ENCODE peak calls at places on chromosomes 16 and 17, in eight cellular contexts. Z is tibial nerve, R is PC-3, F is heart right ventricle, O is lower lobe of right lung, Q is spleen, T is body of pancreas, U is left ventricle myocardium inferior. X is an unnamed sample. For H3K4me1, the result is how much of the 10 kb centered on the place peaks cover.

GRCh38 chr16:595094-595528 is 5.2 kb downstream of the RAB40C start:
- DNase-seq in Z (no peak), R (no peak), F (no peak), O (no peak), Q (no peak), T (no peak), U (no peak), X (no peak)

GRCh38 chr17:34369571-34369970 is 6.5 kb upstream of the CCL1 start:
- DNase-seq in Z (no peak), R (no peak), F (no peak), O (no peak), Q (no peak), T (no peak), U (no peak), X (no peak)

GRCh38 chr16:87725596-87726235 is 40.1 kb downstream of the KLHDC4 start:
- DNase-seq in Z (no peak), R (no peak), F (no peak), O (peak), Q (no peak), T (no peak), U (no peak), X (peak)

GRCh38 chr16:86019446-86020047 is 120.6 kb downstream of the IRF8 start:
- DNase-seq in Z (no peak), R (no peak), F (no peak), O (no peak), Q (no peak), T (no peak), U (no peak), X (peak)

GRCh38 chr17:82228278-82228841 is 482 bp upstream of the SLC16A3 start:
- DNase-seq in Z (no peak), R (no peak), F (no peak), O (peak), Q (peak), T (peak), U (peak), X (peak)

GRCh38 chr17:41793749-41794602 is 7.5 kb upstream of the JUP start:
- DNase-seq in Z (no peak), R (no peak), F (no peak), O (no peak), Q (no peak), T (no peak), U (no peak), X (no peak)

GRCh38 chr17:6574689-6575595 is 18.6 kb upstream of the PITPNM3 start:
- DNase-seq in Z (no peak), R (no peak), F (peak), O (peak), Q (peak), T (no peak), U (peak), X (peak)

GRCh38 chr17:64420143-64420670 is 28.7 kb upstream of the MILR1 start:
- DNase-seq in Z (no peak), R (peak), F (peak), O (no peak), Q (no peak), T (peak), U (no peak), X (peak)

GRCh38 chr16:11700264-11701029 is 32.2 kb downstream of the SNN start:
- DNase-seq in Z (no peak), R (no peak), F (no peak), O (no peak), Q (no peak), T (no peak), U (no peak), X (no peak)

GRCh38 chr17:62703269-62703775 is 75.9 kb downstream of the MRC2 start:
- DNase-seq in Z (no peak), R (peak), F (no peak), O (no peak), Q (peak), T (peak), U (no peak), X (no peak)

GRCh38 chr17:28347261-28347891 is 10.0 kb downstream of the POLDIP2 start:
- DNase-seq in Z (no peak), R (peak), F (no peak), O (no peak), Q (peak), T (peak), U (no peak), X (peak)

GRCh38 chr17:57158795-57159194 is 73.7 kb downstream of the AKAP1 start:
- DNase-seq in Z (no peak), R (no peak), F (no peak), O (no peak), Q (no peak), T (no peak), U (no peak), X (no peak)

GRCh38 chr17:65586899-65587298 is 25.5 kb upstream of the AXIN2 start:
- DNase-seq in Z (no peak), R (no peak), F (no peak), O (no peak), Q (no peak), T (no peak), U (no peak), X (no peak)

GRCh38 chr16:88316941-88317618 is 65.7 kb upstream of the ZNF469 start:
- DNase-seq in Z (no peak), R (no peak), F (no peak), O (no peak), Q (no peak), T (no peak), U (no peak), X (no peak)

GRCh38 chr17:45907720-45908395 is 13.5 kb downstream of the MAPT start:
- DNase-seq in Z (no peak), R (no peak), F (no peak), O (no peak), Q (no peak), T (no peak), U (no peak), X (no peak)

GRCh38 chr16:17773698-17774101 is 302.9 kb upstream of the XYLT1 start:
- DNase-seq in Z (no peak), R (no peak), F (no peak), O (no peak), Q (no peak), T (no peak), U (no peak), X (no peak)

GRCh38 chr17:46766493-46767491 is 51.7 kb downstream of the WNT3 start:
- DNase-seq in Z (no peak), R (no peak), F (no peak), O (no peak), Q (no peak), T (no peak), U (no peak), X (no peak)

GRCh38 chr16:28309811-28310311 is 17.5 kb downstream of the SBK1 start:
- DNase-seq in Z (no peak), R (no peak), F (no peak), O (peak), Q (peak), T (no peak), U (peak), X (peak)

GRCh38 chr17:13074026-13074425 is 56.2 kb upstream of the ELAC2 start:
- DNase-seq in Z (no peak), R (peak), F (no peak), O (no peak), Q (no peak), T (no peak), U (no peak), X (no peak)

GRCh38 chr16:769934-770333 is 9.4 kb downstream of the MSLN start:
- DNase-seq in Z (no peak), R (no peak), F (no peak), O (no peak), Q (no peak), T (no peak), U (no peak), X (no peak)

GRCh38 chr17:30380106-30380420 is 1.3 kb downstream of the CPD start:
- DNase-seq in Z (no peak), R (peak), F (no peak), O (no peak), Q (no peak), T (no peak), U (no peak), X (no peak)

GRCh38 chr16:10668322-10669045 is 26.2 kb downstream of the TEKT5 start:
- DNase-seq in Z (no peak), R (peak), F (no peak), O (no peak), Q (no peak), T (no peak), U (no peak), X (no peak)

GRCh38 chr17:82322526-82323453 is 5.4 kb upstream of the CD7 start:
- DNase-seq in Z (no peak), R (no peak), F (no peak), O (no peak), Q (no peak), T (no peak), U (no peak), X (peak)

GRCh38 chr17:39217734-39218369 is 7.9 kb downstream of the STAC2 start:
- DNase-seq in Z (no peak), R (no peak), F (no peak), O (no peak), Q (no peak), T (no peak), U (no peak), X (no peak)

GRCh38 chr17:39221572-39221971 is 4.2 kb downstream of the STAC2 start:
- DNase-seq in Z (no peak), R (no peak), F (no peak), O (no peak), Q (no peak), T (no peak), U (no peak), X (peak)

GRCh38 chr17:39222151-39222550 is 3.6 kb downstream of the STAC2 start:
- DNase-seq in Z (no peak), R (no peak), F (no peak), O (no peak), Q (no peak), T (no peak), U (no peak), X (no peak)

GRCh38 chr17:39218906-39219305 is 6.8 kb downstream of the STAC2 start:
- DNase-seq in Z (no peak), R (no peak), F (no peak), O (no peak), Q (no peak), T (no peak), U (no peak), X (no peak)

DNA sequence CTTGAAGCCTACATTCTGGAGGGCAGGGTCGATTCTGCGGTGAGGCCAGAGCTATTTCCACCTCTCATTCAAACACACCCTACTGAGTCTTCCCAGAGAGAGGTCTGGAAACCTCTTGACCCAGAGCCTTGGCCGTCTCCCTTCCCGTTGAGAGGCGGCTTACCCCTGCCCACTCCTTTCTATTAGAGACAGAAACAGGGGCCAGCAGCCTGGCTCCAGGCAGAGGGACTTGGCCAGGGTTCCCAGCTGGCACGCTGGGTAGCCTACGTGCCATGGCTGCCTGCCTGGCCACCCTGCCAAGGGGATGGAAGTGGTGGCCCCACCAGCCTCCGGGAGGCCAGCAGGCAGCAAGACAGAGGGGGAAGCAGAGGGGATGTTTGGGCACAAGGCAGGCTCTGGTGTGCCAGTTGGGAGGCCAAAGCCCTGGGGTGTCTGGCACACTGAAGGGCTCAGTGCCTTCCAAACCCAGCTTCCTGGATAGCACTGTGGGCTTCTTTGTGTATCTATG is 6.0 kb downstream of the STAC2 start:
- DNase-seq in Z (no peak), R (no peak), F (no peak), O (no peak), Q (no peak), T (no peak), U (peak), X (no peak)
- H3K4me1 ChIP-seq in Z (under half), R (under half), F (under half), O (under half), Q (under half), T (under half), U (under half), X (under half)

DNA sequence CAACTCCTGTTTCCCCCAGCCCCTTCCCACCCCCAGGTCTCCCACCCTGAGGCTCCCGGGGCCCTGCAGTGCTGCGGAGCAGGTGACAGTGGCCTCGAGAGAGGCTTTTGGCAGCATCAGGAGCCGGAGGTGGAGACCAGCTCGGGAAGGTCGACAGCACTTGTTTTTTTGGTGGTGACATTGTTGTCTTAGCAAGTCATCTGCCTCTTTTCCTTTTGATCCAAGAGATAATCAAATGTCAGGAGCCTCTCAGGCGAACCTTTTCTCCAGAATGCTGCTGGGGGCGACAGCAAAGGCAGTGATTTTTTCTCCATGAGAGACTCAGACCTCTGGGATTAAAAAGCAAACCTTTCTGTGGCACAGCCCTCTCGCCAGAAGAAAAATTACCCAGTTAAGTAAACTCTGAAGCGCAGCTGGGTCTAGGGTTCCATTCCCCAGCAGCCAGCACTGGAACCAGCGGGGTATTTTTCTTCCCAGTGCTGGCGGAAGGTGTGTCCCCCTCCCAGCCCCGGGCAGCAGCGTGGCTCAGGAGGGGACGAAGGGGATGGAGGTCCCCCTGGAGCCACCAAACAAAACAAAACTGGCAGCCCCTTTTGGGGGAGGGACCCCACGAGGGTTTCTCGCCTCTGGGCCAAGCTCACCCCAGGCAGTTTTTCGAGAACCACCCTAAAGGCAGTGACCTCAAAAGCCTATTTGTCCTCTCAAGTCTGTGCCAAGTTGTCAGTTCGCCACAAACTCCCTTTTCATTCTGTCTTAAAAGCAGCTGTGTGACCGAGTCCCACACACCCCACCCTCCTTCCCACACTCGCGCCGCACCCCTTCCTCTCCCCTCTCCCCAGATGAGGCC is 37.1 kb downstream of the GRIN2C start:
- DNase-seq in Z (peak), R (no peak), F (peak), O (no peak), Q (no peak), T (no peak), U (peak), X (no peak)
- H3K27ac ChIP-seq in Z (peak), R (no peak), F (peak), O (no peak), Q (no peak), T (no peak), U (peak), X (no peak)

DNA sequence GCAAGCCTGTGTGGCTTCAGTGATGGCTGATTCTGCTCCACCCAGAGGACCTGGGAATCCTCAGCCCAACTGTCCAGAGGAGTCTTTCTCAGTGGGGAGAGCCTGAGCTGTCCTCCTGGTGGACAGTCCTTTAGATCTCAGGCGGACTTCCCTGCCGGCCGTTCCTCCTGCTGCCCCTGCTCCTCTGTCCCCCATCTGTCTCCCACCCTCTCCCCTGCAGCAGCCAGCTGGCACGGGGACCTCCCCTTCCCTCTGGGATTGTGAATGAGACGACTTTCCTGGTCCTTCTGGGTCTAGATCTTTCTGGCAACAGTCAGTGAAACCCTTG is 279.7 kb downstream of the SEC14L1 start:
- DNase-seq in Z (no peak), R (no peak), F (no peak), O (no peak), Q (no peak), T (no peak), U (no peak), X (no peak)
- H3K4me1 ChIP-seq in Z (half or more), R (half or more), F (half or more), O (half or more), Q (half or more), T (half or more), U (half or more), X (half or more)

GRCh38 chr16:30728321-30728720 is 19.9 kb upstream of the PHKG2 start:
- DNase-seq in Z (no peak), R (no peak), F (no peak), O (no peak), Q (no peak), T (no peak), U (no peak), X (no peak)

GRCh38 chr16:30724641-30725464 is 23.4 kb upstream of the PHKG2 start:
- DNase-seq in Z (no peak), R (no peak), F (peak), O (peak), Q (peak), T (no peak), U (peak), X (peak)

GRCh38 chr16:30722916-30723315 is 23.9 kb downstream of the SRCAP start:
- DNase-seq in Z (no peak), R (no peak), F (no peak), O (no peak), Q (no peak), T (no peak), U (no peak), X (no peak)

GRCh38 chr16:30723725-30724355 is 24.4 kb upstream of the PHKG2 start:
- DNase-seq in Z (no peak), R (no peak), F (no peak), O (no peak), Q (no peak), T (no peak), U (no peak), X (no peak)

DNA sequence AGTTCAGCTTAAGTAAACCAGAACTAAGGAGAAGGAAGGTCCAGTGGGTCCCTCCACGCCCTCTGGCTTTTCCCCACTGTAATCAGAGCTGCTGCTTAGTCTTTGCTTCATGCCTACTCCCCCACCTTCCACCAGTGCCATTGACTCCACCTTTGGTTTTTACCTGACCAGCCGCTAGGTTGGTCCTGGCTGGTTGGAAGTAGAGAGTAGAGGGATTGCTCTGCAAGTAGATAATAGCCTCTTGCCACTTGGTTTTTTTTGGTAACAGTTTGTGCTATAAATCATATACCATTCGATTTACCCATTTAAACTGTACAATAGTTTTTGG is 22.8 kb upstream of the PHKG2 start:
- DNase-seq in Z (no peak), R (no peak), F (no peak), O (no peak), Q (no peak), T (no peak), U (no peak), X (no peak)
- H3K27ac ChIP-seq in Z (no peak), R (no peak), F (peak), O (peak), Q (peak), T (no peak), U (peak), X (no peak)

GRCh38 chr16:73058616-73059409 is 10.9 kb upstream of the ZFHX3 start:
- DNase-seq in Z (no peak), R (peak), F (peak), O (peak), Q (peak), T (peak), U (peak), X (peak)
- H3K4me1 ChIP-seq in Z (half or more), R (under half), F (under half), O (under half), Q (under half), T (under half), U (half or more), X (under half)

GRCh38 chr17:9973689-9974459 is 68.8 kb upstream of the RCVRN start:
- DNase-seq in Z (no peak), R (no peak), F (no peak), O (no peak), Q (no peak), T (no peak), U (no peak), X (no peak)

GRCh38 chr17:9976283-9977009 is 71.4 kb upstream of the RCVRN start:
- DNase-seq in Z (no peak), R (no peak), F (no peak), O (no peak), Q (peak), T (no peak), U (no peak), X (no peak)

GRCh38 chr17:9977175-9977574 is 72.1 kb upstream of the RCVRN start:
- DNase-seq in Z (no peak), R (no peak), F (no peak), O (no peak), Q (no peak), T (no peak), U (no peak), X (no peak)

GRCh38 chr17:9971991-9972390 is 66.9 kb upstream of the RCVRN start:
- DNase-seq in Z (peak), R (peak), F (peak), O (peak), Q (peak), T (peak), U (peak), X (peak)

GRCh38 chr17:9974460-9975381 is 69.7 kb upstream of the RCVRN start:
- DNase-seq in Z (no peak), R (no peak), F (no peak), O (no peak), Q (no peak), T (no peak), U (no peak), X (no peak)
- H3K27ac ChIP-seq in Z (peak), R (no peak), F (peak), O (peak), Q (no peak), T (no peak), U (peak), X (peak)

GRCh38 chr17:18185391-18185790 is 1.8 kb downstream of the ALKBH5 start:
- DNase-seq in Z (no peak), R (peak), F (no peak), O (no peak), Q (no peak), T (no peak), U (no peak), X (no peak)
- H3K4me1 ChIP-seq in Z (half or more), R (under half), F (half or more), O (half or more), Q (half or more), T (half or more), U (half or more), X (half or more)

GRCh38 chr16:46648656-46649055 is 27.5 kb upstream of the SHCBP1 start:
- DNase-seq in Z (no peak), R (no peak), F (no peak), O (no peak), Q (no peak), T (no peak), U (no peak), X (no peak)

GRCh38 chr16:46651305-46651704 is 30.1 kb upstream of the SHCBP1 start:
- DNase-seq in Z (no peak), R (no peak), F (no peak), O (no peak), Q (no peak), T (no peak), U (no peak), X (no peak)

GRCh38 chr16:46649571-46649970 is 28.4 kb upstream of the SHCBP1 start:
- DNase-seq in Z (no peak), R (no peak), F (peak), O (no peak), Q (no peak), T (peak), U (peak), X (no peak)

DNA sequence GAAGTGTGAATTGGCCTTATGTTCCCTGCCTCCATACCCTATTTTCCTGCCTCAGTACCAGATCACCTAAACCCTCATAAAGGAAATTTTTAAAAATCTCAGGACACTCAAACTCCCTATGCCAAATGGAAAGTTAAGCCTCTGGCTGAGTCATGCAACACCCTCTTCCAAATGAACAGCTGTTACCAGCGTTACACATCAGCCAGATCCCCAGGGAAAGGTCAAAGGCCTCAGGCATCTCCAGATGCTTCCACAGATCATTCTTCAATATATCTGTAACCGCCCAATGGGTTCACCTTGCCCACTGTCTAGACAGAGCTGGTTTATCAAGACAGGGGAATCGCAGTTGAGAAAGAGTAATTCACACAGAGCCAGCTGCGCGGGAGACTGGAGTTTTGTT is 29.0 kb upstream of the SHCBP1 start:
- DNase-seq in Z (no peak), R (no peak), F (peak), O (no peak), Q (no peak), T (no peak), U (no peak), X (no peak)
- H3K27ac ChIP-seq in Z (no peak), R (no peak), F (peak), O (no peak), Q (no peak), T (no peak), U (peak), X (peak)

X was measured in upper lobe of right lung.